ENCODE peak calls at places on chromosomes 7 and 10, in six cellular contexts. One of them, this sample, is unnamed.

GRCh38 chr10:69362471-69362954 is 54.2 kb downstream of the TACR2 start:
- DNase-seq in CD8-positive, alpha-beta T cell: no peak
- DNase-seq in brain microvascular endothelial cell: peak
- DNase-seq in IMR-90: peak
- DNase-seq in tibial artery: peak
- DNase-seq in fibroblast of lung: peak
- DNase-seq in this sample: peak

GRCh38 chr10:103089493-103089892 is 103.6 kb downstream of the NT5C2 start:
- DNase-seq in CD8-positive, alpha-beta T cell: no peak
- DNase-seq in brain microvascular endothelial cell: no peak
- DNase-seq in IMR-90: no peak
- DNase-seq in tibial artery: no peak
- DNase-seq in fibroblast of lung: no peak
- DNase-seq in this sample: no peak

GRCh38 chr7:13989944-13990295 is 454 bp upstream of the ETV1 start:
- DNase-seq in CD8-positive, alpha-beta T cell: no peak
- DNase-seq in brain microvascular endothelial cell: peak
- DNase-seq in IMR-90: no peak
- DNase-seq in tibial artery: no peak
- DNase-seq in fibroblast of lung: no peak
- DNase-seq in this sample: peak

GRCh38 chr10:100043796-100044195 is 34.0 kb upstream of the DNMBP start:
- DNase-seq in CD8-positive, alpha-beta T cell: no peak
- DNase-seq in brain microvascular endothelial cell: peak
- DNase-seq in IMR-90: peak
- DNase-seq in tibial artery: peak
- DNase-seq in fibroblast of lung: peak
- DNase-seq in this sample: no peak

GRCh38 chr7:28903779-28904538 is 54.2 kb downstream of the TRIL start:
- DNase-seq in CD8-positive, alpha-beta T cell: no peak
- DNase-seq in brain microvascular endothelial cell: no peak
- DNase-seq in IMR-90: no peak
- DNase-seq in tibial artery: no peak
- DNase-seq in fibroblast of lung: peak
- DNase-seq in this sample: no peak

GRCh38 chr10:132964231-132964630 is 21.9 kb upstream of the CFAP46 start:
- DNase-seq in CD8-positive, alpha-beta T cell: no peak
- DNase-seq in brain microvascular endothelial cell: no peak
- DNase-seq in IMR-90: no peak
- DNase-seq in tibial artery: no peak
- DNase-seq in fibroblast of lung: no peak
- DNase-seq in this sample: no peak

GRCh38 chr7:55120501-55121198 is 101.8 kb downstream of the EGFR start:
- DNase-seq in CD8-positive, alpha-beta T cell: no peak
- DNase-seq in brain microvascular endothelial cell: no peak
- DNase-seq in IMR-90: peak
- DNase-seq in tibial artery: no peak
- DNase-seq in fibroblast of lung: peak
- DNase-seq in this sample: peak

GRCh38 chr10:110141747-110142625 is 65.4 kb upstream of the MXI1 start:
- DNase-seq in CD8-positive, alpha-beta T cell: no peak
- DNase-seq in brain microvascular endothelial cell: no peak
- DNase-seq in IMR-90: no peak
- DNase-seq in tibial artery: no peak
- DNase-seq in fibroblast of lung: no peak
- DNase-seq in this sample: peak

GRCh38 chr7:36301914-36302771 is 87.5 kb upstream of the ANLN start:
- DNase-seq in CD8-positive, alpha-beta T cell: no peak
- DNase-seq in brain microvascular endothelial cell: no peak
- DNase-seq in IMR-90: no peak
- DNase-seq in tibial artery: peak
- DNase-seq in fibroblast of lung: no peak
- DNase-seq in this sample: no peak

GRCh38 chr7:95316588-95316987 is 7.7 kb downstream of the PON1 start:
- DNase-seq in CD8-positive, alpha-beta T cell: no peak
- DNase-seq in brain microvascular endothelial cell: no peak
- DNase-seq in IMR-90: no peak
- DNase-seq in tibial artery: no peak
- DNase-seq in fibroblast of lung: no peak
- DNase-seq in this sample: no peak

GRCh38 chr10:127813290-127813689 is 76.3 kb downstream of the FOXI2 start:
- DNase-seq in CD8-positive, alpha-beta T cell: no peak
- DNase-seq in brain microvascular endothelial cell: no peak
- DNase-seq in IMR-90: no peak
- DNase-seq in tibial artery: no peak
- DNase-seq in fibroblast of lung: no peak
- DNase-seq in this sample: no peak

GRCh38 chr7:132158166-132158565 is 418.1 kb downstream of the PLXNA4 start:
- DNase-seq in CD8-positive, alpha-beta T cell: no peak
- DNase-seq in brain microvascular endothelial cell: no peak
- DNase-seq in IMR-90: no peak
- DNase-seq in tibial artery: no peak
- DNase-seq in fibroblast of lung: no peak
- DNase-seq in this sample: no peak
- TF ChIP-seq CTCF in CD8-positive, alpha-beta T cell: no peak
- TF ChIP-seq CTCF in brain microvascular endothelial cell: no peak
- TF ChIP-seq CTCF in IMR-90: no peak
- TF ChIP-seq CTCF in tibial artery: no peak
- TF ChIP-seq CTCF in fibroblast of lung: no peak
- TF ChIP-seq CTCF in this sample: no peak

GRCh38 chr7:139647812-139648616 is 124.5 kb downstream of the CLEC2L start:
- DNase-seq in CD8-positive, alpha-beta T cell: no peak
- DNase-seq in brain microvascular endothelial cell: peak
- DNase-seq in IMR-90: peak
- DNase-seq in tibial artery: no peak
- DNase-seq in fibroblast of lung: peak
- DNase-seq in this sample: no peak
- H3K27ac ChIP-seq in CD8-positive, alpha-beta T cell: no peak
- H3K27ac ChIP-seq in brain microvascular endothelial cell: peak
- H3K27ac ChIP-seq in IMR-90: no peak
- H3K27ac ChIP-seq in tibial artery: peak
- H3K27ac ChIP-seq in fibroblast of lung: no peak
- H3K27ac ChIP-seq in this sample: no peak

DNA sequence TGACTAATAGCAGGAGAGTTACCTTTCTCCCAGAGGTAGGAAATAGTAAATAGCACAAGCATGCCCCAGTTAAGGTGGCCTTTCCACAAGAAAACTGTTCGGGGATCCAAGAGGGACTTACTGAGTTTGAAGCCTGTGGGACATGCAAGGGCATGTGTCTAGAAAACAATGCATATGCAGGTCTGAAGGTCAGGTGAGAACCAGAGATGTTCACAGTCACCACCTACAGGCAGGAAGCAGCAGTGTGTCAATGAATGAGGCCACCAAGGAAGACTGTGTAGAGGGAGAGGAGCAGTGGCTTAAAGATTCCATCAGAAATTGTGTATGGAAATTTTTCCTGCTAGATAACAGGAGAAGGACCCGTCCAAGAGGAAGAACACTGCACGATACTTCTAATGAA is 66.0 kb downstream of the CALD1 start:
- DNase-seq in CD8-positive, alpha-beta T cell: no peak
- DNase-seq in brain microvascular endothelial cell: no peak
- DNase-seq in IMR-90: no peak
- DNase-seq in tibial artery: no peak
- DNase-seq in fibroblast of lung: no peak
- DNase-seq in this sample: peak
- TF ChIP-seq CTCF in CD8-positive, alpha-beta T cell: no peak
- TF ChIP-seq CTCF in brain microvascular endothelial cell: peak
- TF ChIP-seq CTCF in IMR-90: peak
- TF ChIP-seq CTCF in tibial artery: no peak
- TF ChIP-seq CTCF in fibroblast of lung: no peak
- TF ChIP-seq CTCF in this sample: peak

GRCh38 chr7:69625798-69626197 is 27.5 kb downstream of the AUTS2 start:
- DNase-seq in CD8-positive, alpha-beta T cell: no peak
- DNase-seq in brain microvascular endothelial cell: no peak
- DNase-seq in IMR-90: no peak
- DNase-seq in tibial artery: no peak
- DNase-seq in fibroblast of lung: no peak
- DNase-seq in this sample: no peak

GRCh38 chr7:69632280-69632679 is 34.0 kb downstream of the AUTS2 start:
- DNase-seq in CD8-positive, alpha-beta T cell: no peak
- DNase-seq in brain microvascular endothelial cell: no peak
- DNase-seq in IMR-90: no peak
- DNase-seq in tibial artery: no peak
- DNase-seq in fibroblast of lung: no peak
- DNase-seq in this sample: no peak

GRCh38 chr7:69631131-69631530 is 32.9 kb downstream of the AUTS2 start:
- DNase-seq in CD8-positive, alpha-beta T cell: no peak
- DNase-seq in brain microvascular endothelial cell: no peak
- DNase-seq in IMR-90: no peak
- DNase-seq in tibial artery: no peak
- DNase-seq in fibroblast of lung: no peak
- DNase-seq in this sample: no peak

GRCh38 chr7:69633122-69633892 is 35.0 kb downstream of the AUTS2 start:
- DNase-seq in CD8-positive, alpha-beta T cell: no peak
- DNase-seq in brain microvascular endothelial cell: no peak
- DNase-seq in IMR-90: no peak
- DNase-seq in tibial artery: no peak
- DNase-seq in fibroblast of lung: no peak
- DNase-seq in this sample: no peak

DNA sequence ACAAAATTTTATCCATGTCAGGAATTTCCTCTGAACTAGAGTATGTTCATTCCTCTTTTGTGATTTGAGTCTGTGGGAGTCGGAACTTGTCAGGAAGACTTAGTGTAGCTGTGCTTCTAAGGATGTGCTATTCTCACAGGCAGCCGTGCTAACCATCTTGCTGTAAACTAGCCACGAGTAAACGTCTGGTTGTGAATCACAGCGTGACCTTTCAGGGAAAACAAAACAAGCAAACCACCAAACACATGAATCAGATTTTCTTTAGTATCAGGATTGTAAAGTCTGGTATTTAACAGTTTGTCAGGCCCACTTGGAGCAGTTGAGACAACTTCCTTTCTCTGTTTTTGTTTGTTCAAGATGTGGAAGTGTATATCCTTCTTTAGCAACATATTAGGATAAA is 32.0 kb downstream of the AUTS2 start:
- DNase-seq in CD8-positive, alpha-beta T cell: no peak
- DNase-seq in brain microvascular endothelial cell: peak
- DNase-seq in IMR-90: peak
- DNase-seq in tibial artery: no peak
- DNase-seq in fibroblast of lung: peak
- DNase-seq in this sample: no peak
- H3K27ac ChIP-seq in CD8-positive, alpha-beta T cell: no peak
- H3K27ac ChIP-seq in brain microvascular endothelial cell: no peak
- H3K27ac ChIP-seq in IMR-90: no peak
- H3K27ac ChIP-seq in tibial artery: no peak
- H3K27ac ChIP-seq in fibroblast of lung: no peak
- H3K27ac ChIP-seq in this sample: no peak

GRCh38 chr7:30390872-30391646 is 87.5 kb downstream of the NOD1 start:
- DNase-seq in CD8-positive, alpha-beta T cell: no peak
- DNase-seq in brain microvascular endothelial cell: no peak
- DNase-seq in IMR-90: no peak
- DNase-seq in tibial artery: no peak
- DNase-seq in fibroblast of lung: no peak
- DNase-seq in this sample: no peak

GRCh38 chr7:30391806-30392205 is 86.8 kb downstream of the NOD1 start:
- DNase-seq in CD8-positive, alpha-beta T cell: no peak
- DNase-seq in brain microvascular endothelial cell: no peak
- DNase-seq in IMR-90: no peak
- DNase-seq in tibial artery: no peak
- DNase-seq in fibroblast of lung: no peak
- DNase-seq in this sample: no peak

GRCh38 chr7:30395676-30396075 is 82.9 kb downstream of the NOD1 start:
- DNase-seq in CD8-positive, alpha-beta T cell: no peak
- DNase-seq in brain microvascular endothelial cell: no peak
- DNase-seq in IMR-90: no peak
- DNase-seq in tibial artery: no peak
- DNase-seq in fibroblast of lung: no peak
- DNase-seq in this sample: no peak

GRCh38 chr7:30396379-30396778 is 82.2 kb downstream of the NOD1 start:
- DNase-seq in CD8-positive, alpha-beta T cell: no peak
- DNase-seq in brain microvascular endothelial cell: no peak
- DNase-seq in IMR-90: no peak
- DNase-seq in tibial artery: no peak
- DNase-seq in fibroblast of lung: peak
- DNase-seq in this sample: no peak
- TF ChIP-seq CTCF in CD8-positive, alpha-beta T cell: no peak
- TF ChIP-seq CTCF in brain microvascular endothelial cell: peak
- TF ChIP-seq CTCF in IMR-90: no peak
- TF ChIP-seq CTCF in tibial artery: no peak
- TF ChIP-seq CTCF in fibroblast of lung: no peak
- TF ChIP-seq CTCF in this sample: no peak

GRCh38 chr10:79402625-79402946 is 42.8 kb downstream of the ZCCHC24 start:
- DNase-seq in CD8-positive, alpha-beta T cell: no peak
- DNase-seq in brain microvascular endothelial cell: no peak
- DNase-seq in IMR-90: no peak
- DNase-seq in tibial artery: no peak
- DNase-seq in fibroblast of lung: no peak
- DNase-seq in this sample: no peak
- H3K27ac ChIP-seq in CD8-positive, alpha-beta T cell: no peak
- H3K27ac ChIP-seq in brain microvascular endothelial cell: no peak
- H3K27ac ChIP-seq in IMR-90: peak
- H3K27ac ChIP-seq in tibial artery: peak
- H3K27ac ChIP-seq in fibroblast of lung: peak
- H3K27ac ChIP-seq in this sample: no peak